ENCODE peak calls at places on chromosomes 2 and 18, in five cellular contexts. T is heart left ventricle, U is brain microvascular endothelial cell, X is adrenal gland, D is BE2C. Z is an unnamed sample.

GRCh38 chr18:12657048-12657848 is 659 bp downstream of the SPIRE1 start:
- DNase-seq in X (peak; percentile 41), U (peak; percentile 7), T (peak; percentile 49), D (peak; percentile 35), Z (peak; percentile 69)

GRCh38 chr2:535222-535621 is 142.0 kb downstream of the TMEM18 start:
- DNase-seq in U (peak; percentile 39), X (no peak), D (no peak), T (no peak), Z (no peak)

GRCh38 chr2:10811552-10811951 is 1.0 kb downstream of the PDIA6 start:
- DNase-seq in T (no peak), U (no peak), X (no peak), D (no peak), Z (no peak)

GRCh38 chr18:48979944-48980890 is 29.5 kb upstream of the SMAD7 start:
- DNase-seq in U (peak; percentile 51), T (no peak), X (peak; percentile 58), D (no peak), Z (no peak)

GRCh38 chr2:240203031-240203841 is 62.8 kb upstream of the OTOS start:
- DNase-seq in X (peak; percentile 13), T (no peak), D (no peak), U (no peak), Z (no peak)

GRCh38 chr2:9243357-9243756 is 36.7 kb downstream of the ASAP2 start:
- DNase-seq in D (no peak), U (no peak), X (no peak), T (no peak), Z (no peak)

GRCh38 chr2:201971516-201972228 is 62.0 kb upstream of the FZD7 start:
- DNase-seq in D (no peak), T (peak; percentile 25), U (no peak), X (no peak), Z (no peak)

GRCh38 chr2:41535575-41535974 is 512.2 kb upstream of the PKDCC start:
- DNase-seq in X (no peak), D (no peak), T (no peak), U (no peak), Z (no peak)

GRCh38 chr18:58268849-58269248 is 224.8 kb downstream of the NEDD4L start:
- DNase-seq in X (peak; percentile 59), D (no peak), U (peak; percentile 36), T (no peak), Z (no peak)

GRCh38 chr2:231457101-231457500 is 7.2 kb downstream of the NCL start:
- DNase-seq in T (no peak), U (no peak), X (no peak), D (no peak), Z (no peak)

GRCh38 chr18:12305930-12306629 is 2.0 kb upstream of the TUBB6 start:
- DNase-seq in X (no peak), T (no peak), U (no peak), D (no peak), Z (no peak)

GRCh38 chr2:97913846-97914245 is 81.9 kb downstream of the TMEM131 start:
- DNase-seq in T (no peak), D (no peak), X (no peak), U (no peak), Z (no peak)

GRCh38 chr2:85804583-85804982 is 50.8 kb downstream of the ATOH8 start:
- DNase-seq in T (no peak), U (no peak), D (no peak), X (no peak), Z (no peak)

GRCh38 chr2:148645925-148646559 is 1.5 kb downstream of the EPC2 start:
- DNase-seq in U (peak; percentile 89), X (peak; percentile 74), T (peak; percentile 30), D (peak; percentile 29), Z (no peak)

GRCh38 chr2:196131949-196132925 is 39.1 kb downstream of the STK17B start:
- DNase-seq in D (peak; percentile 10), U (no peak), T (no peak), X (no peak), Z (no peak)

GRCh38 chr2:162072976-162073775 is 839 bp downstream of the DPP4 start:
- DNase-seq in X (no peak), U (no peak), D (no peak), T (peak; percentile 31), Z (peak; percentile 36)

GRCh38 chr2:134668821-134669220 is 50.0 kb downstream of the TMEM163 start:
- DNase-seq in U (no peak), D (no peak), T (no peak), X (peak; percentile 31), Z (no peak)

GRCh38 chr2:17522303-17522702 is 4.1 kb upstream of the RAD51AP2 start:
- DNase-seq in T (no peak), U (no peak), X (no peak), D (no peak), Z (no peak)

GRCh38 chr2:105754011-105754410 is 9.3 kb downstream of the NCK2 start:
- DNase-seq in T (no peak), D (no peak), X (no peak), U (no peak), Z (no peak)

GRCh38 chr18:12929477-12930083 is 18.2 kb upstream of the SEH1L start:
- DNase-seq in X (no peak), U (no peak), T (no peak), D (no peak), Z (no peak)

GRCh38 chr2:20416723-20417122 is 30.2 kb upstream of the RHOB start:
- DNase-seq in X (no peak), D (no peak), T (no peak), U (no peak), Z (no peak)

GRCh38 chr2:65231892-65232477 is 4.4 kb downstream of the ACTR2 start:
- DNase-seq in D (no peak), U (peak; percentile 76), T (no peak), X (no peak), Z (no peak)

GRCh38 chr2:95347681-95348608 is 50.8 kb downstream of the KCNIP3 start:
- DNase-seq in D (no peak), U (no peak), T (peak; percentile 14), X (no peak), Z (no peak)
- H3K4me3 ChIP-seq in D (no peak overlapping the region), U (no peak overlapping the region), T (peak overlapping the region; percentile 67), X (no peak overlapping the region), Z (no peak overlapping the region)

GRCh38 chr18:61803393-61803792 is 89.4 kb downstream of the RNF152 start:
- DNase-seq in X (no peak), T (no peak), U (no peak), D (no peak), Z (no peak)

DNA sequence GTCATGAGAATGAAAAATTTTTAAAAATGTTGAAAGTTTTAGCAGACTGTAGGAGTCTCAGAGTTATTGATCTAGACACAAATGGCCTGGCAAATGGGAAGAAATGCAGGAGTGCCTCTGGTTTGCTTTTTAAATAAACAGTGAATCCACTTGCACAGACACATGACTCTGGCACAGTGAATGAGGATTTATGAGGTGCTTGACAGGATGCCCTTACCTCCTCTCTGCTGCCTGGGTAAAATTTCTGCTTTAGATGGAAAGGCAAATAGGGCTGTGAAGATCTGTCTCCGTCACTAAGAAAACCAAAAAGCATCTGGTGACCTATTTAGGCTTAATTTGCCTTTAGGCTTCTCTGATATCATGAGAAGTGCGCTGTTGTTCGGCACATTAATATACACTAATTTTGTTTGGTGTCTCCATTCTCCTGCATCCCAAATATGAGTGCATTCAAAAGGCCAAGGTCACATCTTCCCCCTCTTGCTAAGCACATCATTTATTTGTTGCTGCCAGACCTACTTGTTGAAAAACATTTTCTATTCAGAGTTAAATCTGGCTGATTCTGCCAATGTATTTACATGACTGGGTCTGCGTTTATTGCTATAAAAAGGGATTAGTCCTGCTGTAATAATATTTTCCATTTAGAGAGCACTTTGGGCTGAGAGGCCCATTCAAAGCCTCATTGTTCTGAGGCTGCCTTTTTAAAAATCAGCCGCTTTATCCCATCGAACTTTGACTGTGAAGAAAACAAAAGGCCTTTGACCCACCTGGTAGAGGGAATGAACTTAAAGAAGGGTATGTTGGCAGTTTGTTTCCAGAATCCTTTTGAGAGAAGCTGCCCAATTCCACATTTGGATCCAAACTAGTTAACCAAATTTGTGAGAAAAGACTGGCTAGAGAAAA is 94.9 kb downstream of the RNF152 start:
- DNase-seq in X (no peak), D (no peak), T (no peak), U (no peak), Z (no peak)
- H3K27me3 ChIP-seq in X (no peaks in the 10 kb centered on the region), D (no peaks in the 10 kb centered on the region), T (no peaks in the 10 kb centered on the region), U (no peaks in the 10 kb centered on the region), Z (no peaks in the 10 kb centered on the region)

DNA sequence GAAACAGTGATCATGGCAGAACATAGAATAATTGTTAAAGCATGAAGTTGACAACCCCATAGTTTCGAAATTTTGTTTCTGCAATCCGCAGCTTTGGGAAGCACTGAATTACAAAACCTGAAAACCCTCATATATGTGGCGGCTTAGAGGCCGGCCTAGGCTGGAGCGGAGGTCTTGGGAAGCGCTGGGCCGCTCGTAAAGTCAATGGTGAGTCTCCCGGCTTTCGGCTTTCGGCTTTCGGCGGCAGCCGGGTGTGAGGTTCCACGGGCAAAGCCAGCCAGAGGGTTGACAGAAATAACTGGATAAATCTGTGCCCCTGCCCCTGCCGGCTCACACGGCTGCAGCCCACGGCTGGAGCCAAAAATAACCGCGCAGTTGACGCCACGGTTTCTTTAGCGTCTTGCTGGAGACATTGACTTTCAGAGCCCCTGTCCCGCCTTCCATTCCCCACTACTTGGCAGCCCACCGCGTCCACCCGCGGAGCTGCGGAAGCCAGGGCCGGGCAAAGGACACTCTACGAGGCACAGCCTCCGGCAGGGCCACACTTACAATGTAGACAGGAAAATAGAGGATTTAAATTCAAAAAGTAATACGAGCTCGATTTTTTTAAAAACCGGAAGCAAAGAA is 28.5 kb upstream of the ATP6V1B1 start:
- DNase-seq in D (no peak), X (no peak), U (peak; percentile 9), T (no peak), Z (no peak)
- H3K4me3 ChIP-seq in D (no peak overlapping the region), X (no peak overlapping the region), U (peak overlapping the region; percentile 57), T (peak overlapping the region; percentile 45), Z (no peak overlapping the region)

GRCh38 chr2:222291485-222291841 is 7.3 kb downstream of the PAX3 start:
- DNase-seq in X (no peak), D (no peak), U (no peak), T (no peak), Z (no peak)
- H3K27me3 ChIP-seq in X (peaks cover 94% of the 10 kb centered on the region), D (peaks cover 99% of the 10 kb centered on the region), U (peaks cover 77% of the 10 kb centered on the region), T (peaks cover 99% of the 10 kb centered on the region), Z (peaks cover 8% of the 10 kb centered on the region)

DNA sequence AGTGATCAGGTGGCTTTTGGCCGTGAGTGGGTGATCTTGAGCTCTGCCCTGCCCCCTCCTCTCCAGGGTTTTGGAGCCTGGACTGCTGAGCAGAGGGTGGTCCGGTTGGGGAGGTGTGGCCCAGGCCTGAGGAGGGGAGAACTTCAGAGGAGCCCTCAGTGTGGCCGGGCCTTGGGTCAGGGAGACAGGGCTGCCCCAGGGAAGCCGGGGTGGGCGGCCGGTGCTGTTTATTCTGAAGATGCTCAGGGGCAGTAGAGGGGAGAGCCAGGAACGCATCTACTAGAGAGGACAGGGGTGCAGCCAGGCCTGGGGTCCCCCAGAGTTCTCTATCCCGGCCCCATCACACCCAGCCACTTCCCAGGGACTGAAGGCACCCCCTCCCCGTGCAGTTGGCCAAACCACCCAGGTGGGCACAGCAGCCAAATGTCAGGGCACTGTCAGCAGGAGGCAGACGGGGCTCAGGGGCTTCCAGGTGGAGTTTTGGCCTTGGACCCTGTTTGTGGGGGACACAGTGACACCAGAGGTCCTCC is 971 bp downstream of the ERFE start:
- DNase-seq in D (peak; percentile 22), U (no peak), T (no peak), X (no peak), Z (peak; percentile 25)
- H3K4me3 ChIP-seq in D (peak overlapping the region; percentile 37), U (no peak overlapping the region), T (peak overlapping the region; percentile 44), X (no peak overlapping the region), Z (no peak overlapping the region)

DNA sequence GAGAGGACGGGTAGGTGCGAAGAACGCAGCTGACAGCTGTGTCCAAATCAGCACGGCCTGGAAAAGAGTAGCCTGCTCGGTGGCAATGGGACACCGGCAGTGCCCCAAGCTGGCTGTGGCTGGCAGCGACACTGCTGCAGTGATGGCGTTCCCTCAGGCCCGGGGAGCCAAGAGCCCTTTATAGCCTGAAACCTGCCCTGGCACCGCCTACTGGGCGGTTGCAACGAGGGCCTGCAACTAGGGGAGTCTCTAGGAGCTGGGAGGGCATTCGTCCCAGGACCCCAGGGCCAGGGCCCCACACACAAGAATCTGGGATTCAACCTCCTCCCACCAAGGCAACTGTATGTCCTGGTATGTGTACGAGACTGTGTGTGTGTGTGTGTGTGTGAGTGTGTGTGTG is 6.7 kb upstream of the CYP26B1 start:
- DNase-seq in D (no peak), U (no peak), T (no peak), X (no peak), Z (peak; percentile 30)
- H3K27me3 ChIP-seq in D (peaks cover 13% of the 10 kb centered on the region), U (peaks cover 6% of the 10 kb centered on the region), T (peaks cover 25% of the 10 kb centered on the region), X (peaks cover 11% of the 10 kb centered on the region), Z (no peaks in the 10 kb centered on the region)

Z was measured in pancreas.